ENCODE peak calls at places on chromosomes 11 and 22, in five cellular contexts. P is endothelial cell; J is choroid plexus epithelial cell; I is activated CD8-positive, alpha-beta memory T cell treated with anti-CD3 and anti-CD28 coated beads for 4 hours; A is C1 segment of cervical spinal cord. F is an unnamed sample.
A peak's percentile ranks its signal among the peaks of the same experiment; 100 is the strongest.

GRCh38 chr11:64238076-64238475 is 2.8 kb upstream of the FKBP2 start:
- DNase-seq in P (no peak), J (no peak), I (no peak), A (no peak), F (no peak)

GRCh38 chr11:66626926-66627325 is 10.5 kb downstream of the RBM14 start:
- DNase-seq in P (no peak), J (no peak), I (no peak), A (no peak), F (no peak)

GRCh38 chr22:25623310-25623734 is 58.8 kb downstream of the GRK3 start:
- DNase-seq in P (no peak), J (no peak), I (no peak), A (no peak), F (no peak)

GRCh38 chr11:123086315-123086714 is 24.4 kb upstream of the HSPA8 start:
- DNase-seq in P (no peak), J (no peak), I (no peak), A (no peak), F (no peak)

GRCh38 chr11:11978792-11979486 is 29.5 kb downstream of the DKK3 start:
- DNase-seq in P (no peak), J (peak; percentile 88), I (no peak), A (no peak), F (peak; percentile 74)

GRCh38 chr11:73244589-73245240 is 26.6 kb downstream of the P2RY2 start:
- DNase-seq in P (no peak), J (no peak), I (no peak), A (no peak), F (no peak)

GRCh38 chr11:8610532-8611116 is 16.6 kb upstream of the STK33 start:
- DNase-seq in P (peak; percentile 22), J (peak; percentile 65), I (no peak), A (no peak), F (no peak)

GRCh38 chr11:103534959-103535358 is 425.7 kb downstream of the DYNC2H1 start:
- DNase-seq in P (no peak), J (no peak), I (no peak), A (no peak), F (no peak)

GRCh38 chr11:100484948-100485347 is 202.1 kb upstream of the ARHGAP42 start:
- DNase-seq in P (no peak), J (no peak), I (no peak), A (no peak), F (no peak)

GRCh38 chr11:123302751-123303195 is 107.7 kb upstream of the CLMP start:
- DNase-seq in P (no peak), J (peak; percentile 55), I (no peak), A (no peak), F (peak; percentile 77)

GRCh38 chr11:96704847-96705246 is 315.0 kb downstream of the JRKL start:
- DNase-seq in P (no peak), J (peak; percentile 11), I (no peak), A (no peak), F (peak; percentile 45)

GRCh38 chr11:33507967-33508366 is 192.7 kb downstream of the C11orf91 start:
- DNase-seq in P (no peak), J (peak; percentile 69), I (no peak), A (no peak), F (peak; percentile 83)

GRCh38 chr11:46293616-46294015 is 16.2 kb downstream of the CREB3L1 start:
- DNase-seq in P (no peak), J (peak; percentile 79), I (no peak), A (no peak), F (no peak)

GRCh38 chr11:112467721-112468120 is 207.1 kb upstream of the PLET1 start:
- DNase-seq in P (no peak), J (no peak), I (no peak), A (no peak), F (no peak)

GRCh38 chr11:119793335-119793984 is 64.5 kb upstream of the NECTIN1 start:
- DNase-seq in P (no peak), J (peak; percentile 65), I (no peak), A (no peak), F (no peak)

GRCh38 chr22:36252754-36253522 is at the start of gene APOL1:
- DNase-seq in P (no peak), J (peak; percentile 57), I (peak; percentile 23), A (no peak), F (no peak)

GRCh38 chr22:46022881-46023512 is 46.0 kb upstream of the WNT7B start:
- DNase-seq in P (no peak), J (no peak), I (no peak), A (no peak), F (no peak)

GRCh38 chr11:10942621-10943020 is 84.8 kb upstream of the ZBED5 start:
- DNase-seq in P (no peak), J (no peak), I (no peak), A (no peak), F (no peak)

GRCh38 chr11:72668645-72669347 is 5.4 kb downstream of the PDE2A start:
- DNase-seq in P (no peak), J (no peak), I (no peak), A (no peak), F (no peak)

GRCh38 chr22:36022162-36022561 is 6.5 kb downstream of the RBFOX2 start:
- DNase-seq in P (no peak), J (peak; percentile 80), I (no peak), A (no peak), F (no peak)

GRCh38 chr11:19614370-19614936 is 98.2 kb upstream of the NAV2 start:
- DNase-seq in P (no peak), J (no peak), I (no peak), A (no peak), F (no peak)

F was measured in A673.